ENCODE peak calls at places on chromosomes 11 and 22, in seven cellular contexts. F is NT2/D1, J is adipocyte, I is mesendoderm, P is mammary epithelial cell, D is HepG2, B is fibroblast of lung. Y is an unnamed sample.

GRCh38 chr11:59528741-59529140 is 17.4 kb downstream of the OR4D9 start:
- DNase-seq in F (no peak), J (no peak), I (no peak), P (no peak), D (no peak), B (no peak), Y (no peak)

GRCh38 chr22:35739642-35740041 is 22.0 kb downstream of the APOL5 start:
- DNase-seq in F (no peak), J (no peak), I (peak), P (no peak), D (peak), B (no peak), Y (no peak)

GRCh38 chr11:85619497-85619896 is 7.6 kb downstream of the DLG2 start:
- DNase-seq in F (no peak), J (no peak), I (no peak), P (peak), D (no peak), B (no peak), Y (no peak)

GRCh38 chr22:25282346-25282670 is 62.9 kb downstream of the CRYBB2 start:
- DNase-seq in F (no peak), J (no peak), I (peak), P (no peak), D (no peak), B (no peak), Y (no peak)

GRCh38 chr11:35934981-35935380 is 8.9 kb upstream of the LDLRAD3 start:
- DNase-seq in F (no peak), J (no peak), I (no peak), P (no peak), D (no peak), B (no peak), Y (no peak)

GRCh38 chr22:48450188-48450825 is 1377.4 kb downstream of the BRD1 start:
- DNase-seq in F (no peak), J (no peak), I (no peak), P (no peak), D (no peak), B (no peak), Y (no peak)

GRCh38 chr11:95301497-95301896 is 70.5 kb upstream of the SESN3 start:
- DNase-seq in F (no peak), J (peak), I (no peak), P (peak), D (no peak), B (no peak), Y (no peak)

GRCh38 chr22:26502688-26503561 is 9.3 kb downstream of the TFIP11 start:
- DNase-seq in F (no peak), J (peak), I (peak), P (peak), D (no peak), B (peak), Y (no peak)

GRCh38 chr11:64356498-64357411 is 2.2 kb upstream of the RPS6KA4 start:
- DNase-seq in F (peak), J (peak), I (peak), P (no peak), D (peak), B (peak), Y (peak)

GRCh38 chr11:72338741-72339140 is 94.8 kb upstream of the PHOX2A start:
- DNase-seq in F (no peak), J (no peak), I (no peak), P (peak), D (no peak), B (peak), Y (no peak)

GRCh38 chr11:20493340-20493739 is 105.8 kb downstream of the PRMT3 start:
- DNase-seq in F (no peak), J (no peak), I (no peak), P (no peak), D (no peak), B (no peak), Y (no peak)

GRCh38 chr11:13046626-13047570 is 37.8 kb downstream of the RASSF10 start:
- DNase-seq in F (no peak), J (no peak), I (no peak), P (no peak), D (no peak), B (no peak), Y (no peak)

GRCh38 chr22:17675584-17675983 is 37.0 kb downstream of the BCL2L13 start:
- DNase-seq in F (no peak), J (peak), I (no peak), P (no peak), D (no peak), B (no peak), Y (no peak)

GRCh38 chr11:17277024-17277584 is 565 bp downstream of the NUCB2 start:
- DNase-seq in F (no peak), J (peak), I (peak), P (peak), D (no peak), B (peak), Y (no peak)

GRCh38 chr11:39247570-39248137 is 2211.8 kb downstream of the LRRC4C start:
- DNase-seq in F (no peak), J (no peak), I (no peak), P (peak), D (no peak), B (no peak), Y (no peak)

GRCh38 chr11:62245271-62245753 is 3.3 kb downstream of the SCGB1D2 start:
- DNase-seq in F (peak), J (peak), I (peak), P (peak), D (peak), B (peak), Y (no peak)

GRCh38 chr11:43947003-43947500 is 4.6 kb downstream of the C11orf96 start:
- DNase-seq in F (no peak), J (no peak), I (peak), P (peak), D (peak), B (no peak), Y (peak)

GRCh38 chr11:117856252-117856651 is 20.2 kb downstream of the FXYD6 start:
- DNase-seq in F (no peak), J (no peak), I (no peak), P (no peak), D (no peak), B (no peak), Y (no peak)

GRCh38 chr11:126328938-126329643 is 25.2 kb downstream of the DCPS start:
- DNase-seq in F (no peak), J (no peak), I (no peak), P (no peak), D (no peak), B (no peak), Y (no peak)

GRCh38 chr11:84870486-84870885 is 756.7 kb downstream of the DLG2 start:
- DNase-seq in F (no peak), J (no peak), I (no peak), P (no peak), D (no peak), B (no peak), Y (no peak)

GRCh38 chr11:19243143-19243542 is 2.4 kb upstream of the E2F8 start:
- DNase-seq in F (no peak), J (no peak), I (no peak), P (no peak), D (no peak), B (no peak), Y (no peak)

GRCh38 chr22:24145446-24146189 is 35.7 kb upstream of the SUSD2 start:
- DNase-seq in F (no peak), J (no peak), I (peak), P (no peak), D (no peak), B (no peak), Y (no peak)

GRCh38 chr11:119377112-119377901 is 4.2 kb downstream of the USP2 start:
- DNase-seq in F (no peak), J (no peak), I (peak), P (no peak), D (no peak), B (no peak), Y (no peak)

GRCh38 chr11:19577391-19577831 is 135.2 kb upstream of the NAV2 start:
- DNase-seq in F (no peak), J (peak), I (peak), P (no peak), D (no peak), B (no peak), Y (no peak)

GRCh38 chr11:35740061-35740824 is 77.7 kb downstream of the TRIM44 start:
- DNase-seq in F (no peak), J (no peak), I (no peak), P (no peak), D (no peak), B (no peak), Y (no peak)

GRCh38 chr11:394034-394857 is at the start of gene PKP3:
- DNase-seq in F (no peak), J (no peak), I (peak), P (peak), D (peak), B (peak), Y (peak)

GRCh38 chr11:492416-493226 is 14.4 kb downstream of the RNH1 start:
- DNase-seq in F (no peak), J (no peak), I (no peak), P (no peak), D (no peak), B (no peak), Y (no peak)

GRCh38 chr11:92340839-92341238 is 116.2 kb downstream of the FAT3 start:
- DNase-seq in F (no peak), J (no peak), I (peak), P (peak), D (peak), B (peak), Y (no peak)

GRCh38 chr11:34351687-34352469 is 5.9 kb downstream of the ABTB2 start:
- DNase-seq in F (no peak), J (no peak), I (no peak), P (no peak), D (no peak), B (no peak), Y (no peak)

GRCh38 chr11:64852804-64853520 is 8.5 kb upstream of the CDC42BPG start:
- DNase-seq in F (no peak), J (no peak), I (no peak), P (no peak), D (no peak), B (no peak), Y (no peak)

GRCh38 chr22:26589367-26589844 is 526 bp downstream of the TPST2 start:
- DNase-seq in F (no peak), J (peak), I (peak), P (no peak), D (no peak), B (no peak), Y (no peak)

GRCh38 chr22:36155702-36156101 is 4.9 kb downstream of the APOL3 start:
- DNase-seq in F (no peak), J (peak), I (no peak), P (no peak), D (peak), B (peak), Y (no peak)

GRCh38 chr11:67300256-67300755 is 3.0 kb upstream of the SSH3 start:
- DNase-seq in F (no peak), J (no peak), I (no peak), P (no peak), D (no peak), B (no peak), Y (no peak)

GRCh38 chr11:123221074-123221473 is 26.0 kb upstream of the CLMP start:
- DNase-seq in F (no peak), J (peak), I (no peak), P (no peak), D (no peak), B (peak), Y (no peak)

GRCh38 chr11:119713361-119714040 is 15.5 kb downstream of the NECTIN1 start:
- DNase-seq in F (no peak), J (no peak), I (peak), P (no peak), D (peak), B (no peak), Y (no peak)

GRCh38 chr22:46894081-46894671 is 131.7 kb downstream of the TBC1D22A start:
- DNase-seq in F (no peak), J (no peak), I (no peak), P (no peak), D (no peak), B (peak), Y (no peak)

GRCh38 chr11:10444725-10445286 is 10.3 kb upstream of the AMPD3 start:
- DNase-seq in F (no peak), J (no peak), I (no peak), P (no peak), D (no peak), B (no peak), Y (no peak)

GRCh38 chr11:10441021-10441523 is 14.0 kb upstream of the AMPD3 start:
- DNase-seq in F (no peak), J (peak), I (no peak), P (no peak), D (no peak), B (no peak), Y (no peak)

GRCh38 chr11:10441652-10442503 is 13.2 kb upstream of the AMPD3 start:
- DNase-seq in F (no peak), J (no peak), I (no peak), P (no peak), D (no peak), B (no peak), Y (no peak)

GRCh38 chr11:10443721-10444120 is 11.3 kb upstream of the AMPD3 start:
- DNase-seq in F (no peak), J (no peak), I (no peak), P (no peak), D (no peak), B (no peak), Y (no peak)

GRCh38 chr11:10443152-10443551 is 11.9 kb upstream of the AMPD3 start:
- DNase-seq in F (no peak), J (no peak), I (no peak), P (no peak), D (no peak), B (no peak), Y (no peak)
- H3K9ac ChIP-seq in F (no peak), J (no peak), I (no peak), P (no peak), D (no peak), B (no peak), Y (no peak)

GRCh38 chr11:1516273-1517067 is 29.9 kb upstream of the MOB2 start:
- DNase-seq in F (no peak), J (peak), I (no peak), P (peak), D (no peak), B (no peak), Y (no peak)

GRCh38 chr11:1515082-1516060 is 28.8 kb upstream of the MOB2 start:
- DNase-seq in F (peak), J (peak), I (peak), P (peak), D (peak), B (peak), Y (peak)

GRCh38 chr11:1519028-1519736 is 32.6 kb upstream of the MOB2 start:
- DNase-seq in F (no peak), J (no peak), I (no peak), P (no peak), D (no peak), B (no peak), Y (no peak)

GRCh38 chr11:1518301-1518700 is 31.7 kb upstream of the MOB2 start:
- DNase-seq in F (no peak), J (no peak), I (no peak), P (no peak), D (no peak), B (no peak), Y (no peak)

DNA sequence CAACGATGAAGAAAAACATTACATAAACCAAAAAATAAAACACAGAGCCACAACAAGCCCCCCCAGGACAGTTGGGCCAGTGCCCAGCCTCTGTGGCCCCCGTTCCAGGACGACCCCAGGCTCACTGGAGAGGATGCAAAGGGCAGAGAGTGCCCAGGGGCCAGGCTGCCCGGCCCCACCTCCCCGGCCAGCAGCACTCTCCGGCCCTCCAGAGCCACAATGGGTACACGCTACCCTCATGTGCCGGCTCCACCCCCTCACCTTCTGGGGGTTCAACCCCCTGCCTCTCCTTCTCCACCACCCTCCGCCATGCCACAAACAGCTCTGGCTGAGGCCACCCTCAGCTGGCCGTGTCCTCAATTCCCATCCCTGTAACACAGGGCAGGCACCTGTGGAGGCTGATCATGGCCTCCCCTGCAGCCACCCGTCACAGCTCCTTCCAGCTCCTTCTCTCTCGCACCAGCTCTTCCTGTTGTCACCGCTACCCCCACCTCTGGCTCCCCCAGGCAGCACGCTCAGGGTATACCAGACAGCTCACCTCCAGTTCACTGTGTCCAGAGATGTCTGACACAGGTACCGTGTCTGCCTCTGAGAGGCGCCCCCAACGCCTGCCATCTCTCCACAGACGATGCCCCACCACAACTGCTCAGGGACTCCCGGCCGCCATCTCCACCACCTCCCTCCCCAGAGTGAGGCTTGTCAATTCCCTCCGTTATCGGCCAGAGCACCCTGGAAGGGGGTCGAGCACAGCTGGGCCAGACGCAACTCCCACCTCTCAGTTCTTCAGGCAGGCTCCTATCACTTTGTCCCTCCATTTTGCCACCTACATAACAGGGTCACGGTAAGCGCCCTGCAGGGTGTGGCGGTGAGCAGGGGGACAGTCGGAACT is 30.8 kb upstream of the MOB2 start:
- DNase-seq in F (no peak), J (no peak), I (no peak), P (no peak), D (no peak), B (no peak), Y (no peak)
- H3K9ac ChIP-seq in F (no peak), J (no peak), I (no peak), P (no peak), D (no peak), B (no peak), Y (no peak)

GRCh38 chr22:27686534-27686933 is 115.0 kb downstream of the MN1 start:
- DNase-seq in F (no peak), J (peak), I (no peak), P (no peak), D (peak), B (peak), Y (peak)
- H3K9ac ChIP-seq in F (no peak), J (peak), I (no peak), P (no peak), D (no peak), B (no peak), Y (peak)

DNA sequence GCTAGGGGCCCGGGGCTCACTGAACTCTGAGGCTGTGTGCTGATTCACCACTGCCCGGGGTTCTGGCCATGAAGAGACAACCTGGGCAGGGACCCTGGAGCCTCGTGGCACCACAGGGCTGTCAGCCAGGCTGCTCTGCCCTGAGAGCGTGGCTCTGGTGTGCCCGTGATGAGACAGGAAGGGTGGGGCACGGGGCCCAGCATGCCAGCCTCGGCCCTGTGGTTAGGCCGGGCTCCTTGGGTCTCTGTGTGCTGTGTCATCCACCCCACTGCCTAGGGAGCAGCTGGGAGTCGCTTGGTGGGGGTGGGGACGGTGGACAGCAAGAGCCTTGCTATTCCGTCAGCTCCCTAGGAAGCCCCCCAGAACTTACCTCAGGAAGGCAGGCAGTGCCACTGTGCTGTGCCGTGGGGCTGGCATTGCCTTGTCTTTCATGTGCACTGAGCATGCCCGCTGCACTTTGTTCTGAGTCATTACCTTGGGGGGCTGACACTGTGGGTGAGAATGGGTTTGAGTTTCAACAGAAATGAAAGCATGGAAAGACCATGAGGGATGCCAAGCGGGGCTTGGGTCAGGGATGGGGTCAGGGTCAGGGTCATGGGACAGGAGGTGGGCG is 31.7 kb downstream of the TPCN2 start:
- DNase-seq in F (no peak), J (peak), I (no peak), P (peak), D (no peak), B (peak), Y (no peak)
- H3K9ac ChIP-seq in F (no peak), J (no peak), I (no peak), P (peak), D (no peak), B (no peak), Y (peak)

GRCh38 chr22:29456211-29456671 is 17.9 kb downstream of the RFPL1 start:
- DNase-seq in F (no peak), J (no peak), I (peak), P (no peak), D (no peak), B (no peak), Y (no peak)
- H3K9ac ChIP-seq in F (no peak), J (no peak), I (no peak), P (no peak), D (no peak), B (no peak), Y (no peak)

DNA sequence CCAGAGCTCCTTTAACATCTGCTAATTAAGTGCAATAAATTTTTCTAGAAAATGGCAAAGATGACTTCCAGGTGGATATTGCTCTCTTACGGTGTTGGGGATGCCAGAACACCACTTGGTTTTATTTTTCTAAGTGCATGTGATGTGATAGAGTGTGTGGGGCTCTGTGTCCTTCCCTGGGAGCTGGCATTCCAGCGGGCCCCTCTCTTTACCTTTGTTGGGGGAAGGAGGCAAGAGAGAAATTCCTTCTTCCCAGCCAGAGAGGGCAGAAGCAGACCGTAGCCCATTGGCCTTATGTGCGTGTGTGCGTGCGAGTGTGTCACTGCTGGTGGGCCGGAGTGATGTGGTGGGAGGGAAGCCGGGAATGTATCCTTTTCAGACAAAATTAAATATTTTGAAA is 17.2 kb downstream of the TEF start:
- DNase-seq in F (no peak), J (no peak), I (no peak), P (no peak), D (no peak), B (no peak), Y (no peak)
- H3K9ac ChIP-seq in F (no peak), J (no peak), I (no peak), P (no peak), D (peak), B (no peak), Y (no peak)